ENCODE peak calls at places on chromosomes 12 and 14, in eight cellular contexts. One of them, this sample, is unnamed.
A peak's percentile ranks its signal among the peaks of the same experiment; 100 is the strongest.

GRCh38 chr12:49043856-49044258 is 16.7 kb downstream of the KMT2D start:
- DNase-seq in cardiac muscle cell: peak; percentile 69
- DNase-seq in pancreas: no peak
- DNase-seq in lower lobe of right lung: peak; percentile 79
- DNase-seq in body of pancreas: peak; percentile 55
- DNase-seq in psoas muscle: peak; percentile 89
- DNase-seq in CD8-positive, alpha-beta T cell: peak; percentile 90
- DNase-seq in HepG2: peak; percentile 34
- DNase-seq in this sample: no peak

GRCh38 chr14:35669782-35670181 is 135.8 kb downstream of the INSM2 start:
- DNase-seq in cardiac muscle cell: no peak
- DNase-seq in pancreas: no peak
- DNase-seq in lower lobe of right lung: no peak
- DNase-seq in body of pancreas: no peak
- DNase-seq in psoas muscle: no peak
- DNase-seq in CD8-positive, alpha-beta T cell: no peak
- DNase-seq in HepG2: no peak
- DNase-seq in this sample: peak; percentile 56

GRCh38 chr14:85978851-85979250 is 448.9 kb downstream of the FLRT2 start:
- DNase-seq in cardiac muscle cell: no peak
- DNase-seq in pancreas: no peak
- DNase-seq in lower lobe of right lung: no peak
- DNase-seq in body of pancreas: no peak
- DNase-seq in psoas muscle: no peak
- DNase-seq in CD8-positive, alpha-beta T cell: no peak
- DNase-seq in HepG2: no peak
- DNase-seq in this sample: no peak

GRCh38 chr14:58722433-58722832 is 84.7 kb downstream of the DACT1 start:
- DNase-seq in cardiac muscle cell: no peak
- DNase-seq in pancreas: no peak
- DNase-seq in lower lobe of right lung: no peak
- DNase-seq in body of pancreas: no peak
- DNase-seq in psoas muscle: no peak
- DNase-seq in CD8-positive, alpha-beta T cell: no peak
- DNase-seq in HepG2: no peak
- DNase-seq in this sample: no peak

GRCh38 chr14:95233702-95234241 is 76.4 kb upstream of the DICER1 start:
- DNase-seq in cardiac muscle cell: no peak
- DNase-seq in pancreas: peak; percentile 54
- DNase-seq in lower lobe of right lung: no peak
- DNase-seq in body of pancreas: peak; percentile 68
- DNase-seq in psoas muscle: peak; percentile 82
- DNase-seq in CD8-positive, alpha-beta T cell: no peak
- DNase-seq in HepG2: no peak
- DNase-seq in this sample: no peak

GRCh38 chr14:99327458-99328250 is 55.7 kb upstream of the BCL11B start:
- DNase-seq in cardiac muscle cell: peak; percentile 75
- DNase-seq in pancreas: no peak
- DNase-seq in lower lobe of right lung: no peak
- DNase-seq in body of pancreas: no peak
- DNase-seq in psoas muscle: no peak
- DNase-seq in CD8-positive, alpha-beta T cell: no peak
- DNase-seq in HepG2: no peak
- DNase-seq in this sample: no peak

GRCh38 chr14:35515916-35516315 is 18.0 kb upstream of the INSM2 start:
- DNase-seq in cardiac muscle cell: no peak
- DNase-seq in pancreas: no peak
- DNase-seq in lower lobe of right lung: no peak
- DNase-seq in body of pancreas: no peak
- DNase-seq in psoas muscle: no peak
- DNase-seq in CD8-positive, alpha-beta T cell: no peak
- DNase-seq in HepG2: no peak
- DNase-seq in this sample: no peak

GRCh38 chr12:89307665-89308253 is 44.5 kb downstream of the DUSP6 start:
- DNase-seq in cardiac muscle cell: no peak
- DNase-seq in pancreas: no peak
- DNase-seq in lower lobe of right lung: no peak
- DNase-seq in body of pancreas: no peak
- DNase-seq in psoas muscle: no peak
- DNase-seq in CD8-positive, alpha-beta T cell: no peak
- DNase-seq in HepG2: no peak
- DNase-seq in this sample: no peak

GRCh38 chr14:96195441-96196081 is 9.1 kb upstream of the BDKRB2 start:
- DNase-seq in cardiac muscle cell: no peak
- DNase-seq in pancreas: no peak
- DNase-seq in lower lobe of right lung: no peak
- DNase-seq in body of pancreas: no peak
- DNase-seq in psoas muscle: no peak
- DNase-seq in CD8-positive, alpha-beta T cell: no peak
- DNase-seq in HepG2: peak; percentile 80
- DNase-seq in this sample: no peak

DNA sequence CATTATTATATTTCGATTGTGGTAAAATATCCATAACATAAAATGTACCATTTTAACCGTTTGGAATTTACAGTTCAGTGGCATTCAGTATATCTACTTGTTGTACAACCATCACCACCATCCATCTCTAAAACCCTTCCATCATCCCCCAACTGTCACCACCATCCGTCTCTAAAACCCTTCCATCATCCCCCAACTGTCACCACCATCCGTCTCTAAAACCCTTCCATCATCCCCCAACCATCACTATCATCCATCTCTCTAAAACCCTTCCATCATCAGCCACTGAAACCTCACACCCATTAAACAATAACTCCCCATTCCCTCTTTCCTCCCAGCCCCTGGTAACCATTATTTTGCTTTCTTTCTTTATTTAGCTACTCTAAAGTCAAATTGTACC is 144.2 kb upstream of the EEA1 start:
- DNase-seq in cardiac muscle cell: no peak
- DNase-seq in pancreas: no peak
- DNase-seq in lower lobe of right lung: no peak
- DNase-seq in body of pancreas: no peak
- DNase-seq in psoas muscle: no peak
- DNase-seq in CD8-positive, alpha-beta T cell: no peak
- DNase-seq in HepG2: no peak
- DNase-seq in this sample: no peak
- H3K4me1 ChIP-seq in cardiac muscle cell: no peaks in the 10 kb centered on the region
- H3K4me1 ChIP-seq in pancreas: no peaks in the 10 kb centered on the region
- H3K4me1 ChIP-seq in lower lobe of right lung: no peaks in the 10 kb centered on the region
- H3K4me1 ChIP-seq in body of pancreas: no peaks in the 10 kb centered on the region
- H3K4me1 ChIP-seq in psoas muscle: no peaks in the 10 kb centered on the region
- H3K4me1 ChIP-seq in CD8-positive, alpha-beta T cell: no peaks in the 10 kb centered on the region
- H3K4me1 ChIP-seq in HepG2: peaks cover 10% of the 10 kb centered on the region
- H3K4me1 ChIP-seq in this sample: no peaks in the 10 kb centered on the region

GRCh38 chr12:31523306-31523705 is 67.6 kb downstream of the DENND5B start:
- DNase-seq in cardiac muscle cell: no peak
- DNase-seq in pancreas: no peak
- DNase-seq in lower lobe of right lung: no peak
- DNase-seq in body of pancreas: no peak
- DNase-seq in psoas muscle: no peak
- DNase-seq in CD8-positive, alpha-beta T cell: no peak
- DNase-seq in HepG2: no peak
- DNase-seq in this sample: no peak
- H3K4me1 ChIP-seq in cardiac muscle cell: peaks cover 49% of the 10 kb centered on the region
- H3K4me1 ChIP-seq in pancreas: peaks cover 12% of the 10 kb centered on the region
- H3K4me1 ChIP-seq in lower lobe of right lung: peaks cover 9% of the 10 kb centered on the region
- H3K4me1 ChIP-seq in body of pancreas: peaks cover 20% of the 10 kb centered on the region
- H3K4me1 ChIP-seq in psoas muscle: peaks cover 42% of the 10 kb centered on the region
- H3K4me1 ChIP-seq in CD8-positive, alpha-beta T cell: no peaks in the 10 kb centered on the region
- H3K4me1 ChIP-seq in HepG2: peaks cover 42% of the 10 kb centered on the region
- H3K4me1 ChIP-seq in this sample: no peaks in the 10 kb centered on the region

GRCh38 chr12:114220311-114220710 is 185.6 kb downstream of the TBX5 start:
- DNase-seq in cardiac muscle cell: no peak
- DNase-seq in pancreas: no peak
- DNase-seq in lower lobe of right lung: no peak
- DNase-seq in body of pancreas: no peak
- DNase-seq in psoas muscle: no peak
- DNase-seq in CD8-positive, alpha-beta T cell: no peak
- DNase-seq in HepG2: no peak
- DNase-seq in this sample: no peak
- H3K4me1 ChIP-seq in cardiac muscle cell: peaks cover 19% of the 10 kb centered on the region
- H3K4me1 ChIP-seq in pancreas: no peaks in the 10 kb centered on the region
- H3K4me1 ChIP-seq in lower lobe of right lung: no peaks in the 10 kb centered on the region
- H3K4me1 ChIP-seq in body of pancreas: no peaks in the 10 kb centered on the region
- H3K4me1 ChIP-seq in psoas muscle: no peaks in the 10 kb centered on the region
- H3K4me1 ChIP-seq in CD8-positive, alpha-beta T cell: no peaks in the 10 kb centered on the region
- H3K4me1 ChIP-seq in HepG2: no peaks in the 10 kb centered on the region
- H3K4me1 ChIP-seq in this sample: no peaks in the 10 kb centered on the region

GRCh38 chr12:122889658-122890561 is 6.0 kb downstream of the VPS37B start:
- DNase-seq in cardiac muscle cell: no peak
- DNase-seq in pancreas: no peak
- DNase-seq in lower lobe of right lung: no peak
- DNase-seq in body of pancreas: no peak
- DNase-seq in psoas muscle: no peak
- DNase-seq in CD8-positive, alpha-beta T cell: no peak
- DNase-seq in HepG2: no peak
- DNase-seq in this sample: no peak
- H3K4me1 ChIP-seq in cardiac muscle cell: peaks cover 55% of the 10 kb centered on the region
- H3K4me1 ChIP-seq in pancreas: peaks cover 70% of the 10 kb centered on the region
- H3K4me1 ChIP-seq in lower lobe of right lung: peaks cover 91% of the 10 kb centered on the region
- H3K4me1 ChIP-seq in body of pancreas: peaks cover 87% of the 10 kb centered on the region
- H3K4me1 ChIP-seq in psoas muscle: peaks cover 70% of the 10 kb centered on the region
- H3K4me1 ChIP-seq in CD8-positive, alpha-beta T cell: peaks cover 76% of the 10 kb centered on the region
- H3K4me1 ChIP-seq in HepG2: peaks cover 83% of the 10 kb centered on the region
- H3K4me1 ChIP-seq in this sample: peaks cover 37% of the 10 kb centered on the region

GRCh38 chr14:68479247-68479646 is 313.6 kb downstream of the ZFP36L1 start:
- DNase-seq in cardiac muscle cell: peak; percentile 43
- DNase-seq in pancreas: no peak
- DNase-seq in lower lobe of right lung: no peak
- DNase-seq in body of pancreas: no peak
- DNase-seq in psoas muscle: no peak
- DNase-seq in CD8-positive, alpha-beta T cell: no peak
- DNase-seq in HepG2: no peak
- DNase-seq in this sample: no peak

GRCh38 chr14:68476212-68476964 is 316.5 kb downstream of the ZFP36L1 start:
- DNase-seq in cardiac muscle cell: no peak
- DNase-seq in pancreas: peak; percentile 66
- DNase-seq in lower lobe of right lung: peak; percentile 72
- DNase-seq in body of pancreas: peak; percentile 78
- DNase-seq in psoas muscle: peak; percentile 84
- DNase-seq in CD8-positive, alpha-beta T cell: no peak
- DNase-seq in HepG2: peak; percentile 45
- DNase-seq in this sample: no peak

GRCh38 chr14:68475802-68476201 is 317.1 kb downstream of the ZFP36L1 start:
- DNase-seq in cardiac muscle cell: no peak
- DNase-seq in pancreas: no peak
- DNase-seq in lower lobe of right lung: no peak
- DNase-seq in body of pancreas: no peak
- DNase-seq in psoas muscle: no peak
- DNase-seq in CD8-positive, alpha-beta T cell: no peak
- DNase-seq in HepG2: no peak
- DNase-seq in this sample: no peak

GRCh38 chr14:68474741-68475140 is 318.1 kb downstream of the ZFP36L1 start:
- DNase-seq in cardiac muscle cell: no peak
- DNase-seq in pancreas: no peak
- DNase-seq in lower lobe of right lung: no peak
- DNase-seq in body of pancreas: no peak
- DNase-seq in psoas muscle: no peak
- DNase-seq in CD8-positive, alpha-beta T cell: no peak
- DNase-seq in HepG2: no peak
- DNase-seq in this sample: peak; percentile 30

GRCh38 chr14:68476965-68477455 is 315.9 kb downstream of the ZFP36L1 start:
- DNase-seq in cardiac muscle cell: no peak
- DNase-seq in pancreas: no peak
- DNase-seq in lower lobe of right lung: no peak
- DNase-seq in body of pancreas: no peak
- DNase-seq in psoas muscle: no peak
- DNase-seq in CD8-positive, alpha-beta T cell: no peak
- DNase-seq in HepG2: no peak
- DNase-seq in this sample: no peak
- H3K4me1 ChIP-seq in cardiac muscle cell: peaks cover 30% of the 10 kb centered on the region
- H3K4me1 ChIP-seq in pancreas: peaks cover 64% of the 10 kb centered on the region
- H3K4me1 ChIP-seq in lower lobe of right lung: peaks cover 27% of the 10 kb centered on the region
- H3K4me1 ChIP-seq in body of pancreas: peaks cover 80% of the 10 kb centered on the region
- H3K4me1 ChIP-seq in psoas muscle: peaks cover 27% of the 10 kb centered on the region
- H3K4me1 ChIP-seq in CD8-positive, alpha-beta T cell: peaks cover 5% of the 10 kb centered on the region
- H3K4me1 ChIP-seq in HepG2: peaks cover 24% of the 10 kb centered on the region
- H3K4me1 ChIP-seq in this sample: no peaks in the 10 kb centered on the region

GRCh38 chr14:93041830-93042229 is 73.9 kb downstream of the ITPK1 start:
- DNase-seq in cardiac muscle cell: no peak
- DNase-seq in pancreas: no peak
- DNase-seq in lower lobe of right lung: no peak
- DNase-seq in body of pancreas: no peak
- DNase-seq in psoas muscle: no peak
- DNase-seq in CD8-positive, alpha-beta T cell: no peak
- DNase-seq in HepG2: no peak
- DNase-seq in this sample: no peak
- H3K4me1 ChIP-seq in cardiac muscle cell: peaks cover 62% of the 10 kb centered on the region
- H3K4me1 ChIP-seq in pancreas: peaks cover 22% of the 10 kb centered on the region
- H3K4me1 ChIP-seq in lower lobe of right lung: peaks cover 86% of the 10 kb centered on the region
- H3K4me1 ChIP-seq in body of pancreas: peaks cover 81% of the 10 kb centered on the region
- H3K4me1 ChIP-seq in psoas muscle: peaks cover 28% of the 10 kb centered on the region
- H3K4me1 ChIP-seq in CD8-positive, alpha-beta T cell: peaks cover 59% of the 10 kb centered on the region
- H3K4me1 ChIP-seq in HepG2: peaks cover 89% of the 10 kb centered on the region
- H3K4me1 ChIP-seq in this sample: peaks cover 26% of the 10 kb centered on the region

GRCh38 chr12:118160536-118160935 is 24.6 kb downstream of the PEBP1 start:
- DNase-seq in cardiac muscle cell: no peak
- DNase-seq in pancreas: no peak
- DNase-seq in lower lobe of right lung: no peak
- DNase-seq in body of pancreas: no peak
- DNase-seq in psoas muscle: no peak
- DNase-seq in CD8-positive, alpha-beta T cell: no peak
- DNase-seq in HepG2: no peak
- DNase-seq in this sample: no peak
- H3K4me1 ChIP-seq in cardiac muscle cell: no peaks in the 10 kb centered on the region
- H3K4me1 ChIP-seq in pancreas: no peaks in the 10 kb centered on the region
- H3K4me1 ChIP-seq in lower lobe of right lung: no peaks in the 10 kb centered on the region
- H3K4me1 ChIP-seq in body of pancreas: no peaks in the 10 kb centered on the region
- H3K4me1 ChIP-seq in psoas muscle: no peaks in the 10 kb centered on the region
- H3K4me1 ChIP-seq in CD8-positive, alpha-beta T cell: no peaks in the 10 kb centered on the region
- H3K4me1 ChIP-seq in HepG2: no peaks in the 10 kb centered on the region
- H3K4me1 ChIP-seq in this sample: no peaks in the 10 kb centered on the region